ENCODE peak calls at places on chromosomes 12 and 14, in ten cellular contexts. One of them, this sample, is unnamed.

GRCh38 chr14:68449565-68450295 is 343.1 kb downstream of the ZFP36L1 start:
- DNase-seq in ascending aorta: no peak
- DNase-seq in ovary: no peak
- DNase-seq in WTC11: no peak
- DNase-seq in RWPE1: no peak
- DNase-seq in NB4: no peak
- DNase-seq in endothelial cell: no peak
- DNase-seq in glutamatergic neuron: peak; percentile 58
- DNase-seq in AG09309: no peak
- DNase-seq in cardiac fibroblast: no peak
- DNase-seq in this sample: no peak

GRCh38 chr12:40034712-40035111 is 71.2 kb downstream of the SLC2A13 start:
- DNase-seq in AG09309: no peak
- DNase-seq in ovary: no peak
- DNase-seq in NB4: no peak
- DNase-seq in endothelial cell: no peak
- DNase-seq in cardiac fibroblast: no peak
- DNase-seq in glutamatergic neuron: no peak
- DNase-seq in WTC11: no peak
- DNase-seq in RWPE1: no peak
- DNase-seq in ascending aorta: no peak
- DNase-seq in this sample: no peak

GRCh38 chr12:75666126-75666979 is 154.9 kb upstream of the KRR1 start:
- DNase-seq in NB4: no peak
- DNase-seq in ascending aorta: no peak
- DNase-seq in cardiac fibroblast: no peak
- DNase-seq in WTC11: no peak
- DNase-seq in RWPE1: no peak
- DNase-seq in ovary: no peak
- DNase-seq in AG09309: no peak
- DNase-seq in glutamatergic neuron: no peak
- DNase-seq in endothelial cell: no peak
- DNase-seq in this sample: no peak

GRCh38 chr12:122138181-122138580 is 35.8 kb downstream of the IL31 start:
- DNase-seq in AG09309: no peak
- DNase-seq in RWPE1: no peak
- DNase-seq in glutamatergic neuron: no peak
- DNase-seq in ovary: no peak
- DNase-seq in endothelial cell: no peak
- DNase-seq in WTC11: no peak
- DNase-seq in ascending aorta: no peak
- DNase-seq in cardiac fibroblast: no peak
- DNase-seq in NB4: no peak
- DNase-seq in this sample: no peak

GRCh38 chr12:79934309-79935020 is 432 bp downstream of the PPP1R12A start:
- DNase-seq in ascending aorta: peak; percentile 13
- DNase-seq in NB4: peak; percentile 83
- DNase-seq in cardiac fibroblast: peak; percentile 44
- DNase-seq in endothelial cell: peak; percentile 58
- DNase-seq in ovary: peak; percentile 47
- DNase-seq in AG09309: no peak
- DNase-seq in WTC11: peak; percentile 72
- DNase-seq in glutamatergic neuron: peak; percentile 62
- DNase-seq in RWPE1: peak; percentile 24
- DNase-seq in this sample: no peak

GRCh38 chr12:56158926-56159461 is 835 bp downstream of the MYL6 start:
- DNase-seq in ovary: peak; percentile 70
- DNase-seq in WTC11: peak; percentile 72
- DNase-seq in RWPE1: peak; percentile 71
- DNase-seq in ascending aorta: peak; percentile 63
- DNase-seq in endothelial cell: no peak
- DNase-seq in NB4: peak; percentile 77
- DNase-seq in AG09309: peak; percentile 25
- DNase-seq in cardiac fibroblast: peak; percentile 86
- DNase-seq in glutamatergic neuron: peak; percentile 55
- DNase-seq in this sample: no peak

GRCh38 chr14:104288272-104288671 is 149.9 kb downstream of the KIF26A start:
- DNase-seq in glutamatergic neuron: peak; percentile 6
- DNase-seq in cardiac fibroblast: no peak
- DNase-seq in RWPE1: no peak
- DNase-seq in endothelial cell: no peak
- DNase-seq in AG09309: no peak
- DNase-seq in ascending aorta: no peak
- DNase-seq in WTC11: peak; percentile 7
- DNase-seq in NB4: no peak
- DNase-seq in ovary: no peak
- DNase-seq in this sample: no peak

GRCh38 chr14:63938198-63939005 is 85.6 kb downstream of the SYNE2 start:
- DNase-seq in cardiac fibroblast: peak; percentile 43
- DNase-seq in AG09309: no peak
- DNase-seq in RWPE1: no peak
- DNase-seq in endothelial cell: no peak
- DNase-seq in glutamatergic neuron: no peak
- DNase-seq in WTC11: no peak
- DNase-seq in NB4: no peak
- DNase-seq in ascending aorta: no peak
- DNase-seq in ovary: peak; percentile 30
- DNase-seq in this sample: no peak

GRCh38 chr14:66696326-66696725 is 188.4 kb downstream of the GPHN start:
- DNase-seq in cardiac fibroblast: no peak
- DNase-seq in endothelial cell: no peak
- DNase-seq in RWPE1: no peak
- DNase-seq in glutamatergic neuron: no peak
- DNase-seq in NB4: no peak
- DNase-seq in AG09309: no peak
- DNase-seq in WTC11: no peak
- DNase-seq in ascending aorta: no peak
- DNase-seq in ovary: no peak
- DNase-seq in this sample: no peak

GRCh38 chr12:806116-806805 is 53.9 kb downstream of the WNK1 start:
- DNase-seq in RWPE1: no peak
- DNase-seq in WTC11: no peak
- DNase-seq in endothelial cell: no peak
- DNase-seq in NB4: no peak
- DNase-seq in cardiac fibroblast: peak; percentile 86
- DNase-seq in AG09309: peak; percentile 49
- DNase-seq in glutamatergic neuron: no peak
- DNase-seq in ascending aorta: no peak
- DNase-seq in ovary: no peak
- DNase-seq in this sample: no peak

GRCh38 chr12:87038098-87038497 is 781.9 kb upstream of the MGAT4C start:
- DNase-seq in glutamatergic neuron: no peak
- DNase-seq in endothelial cell: no peak
- DNase-seq in AG09309: no peak
- DNase-seq in WTC11: no peak
- DNase-seq in ascending aorta: no peak
- DNase-seq in cardiac fibroblast: no peak
- DNase-seq in ovary: no peak
- DNase-seq in RWPE1: no peak
- DNase-seq in NB4: no peak
- DNase-seq in this sample: no peak

GRCh38 chr14:26622611-26623010 is 24.8 kb upstream of the NOVA1 start:
- DNase-seq in cardiac fibroblast: no peak
- DNase-seq in ascending aorta: no peak
- DNase-seq in AG09309: no peak
- DNase-seq in WTC11: no peak
- DNase-seq in NB4: no peak
- DNase-seq in endothelial cell: no peak
- DNase-seq in RWPE1: no peak
- DNase-seq in ovary: no peak
- DNase-seq in glutamatergic neuron: no peak
- DNase-seq in this sample: no peak

GRCh38 chr14:77151245-77151644 is 9.7 kb upstream of the ZDHHC22 start:
- DNase-seq in cardiac fibroblast: peak; percentile 14
- DNase-seq in glutamatergic neuron: peak; percentile 65
- DNase-seq in AG09309: no peak
- DNase-seq in ovary: no peak
- DNase-seq in WTC11: peak; percentile 64
- DNase-seq in NB4: peak; percentile 28
- DNase-seq in RWPE1: peak; percentile 44
- DNase-seq in ascending aorta: no peak
- DNase-seq in endothelial cell: peak; percentile 66
- DNase-seq in this sample: no peak

GRCh38 chr14:77153802-77154201 is 12.2 kb upstream of the ZDHHC22 start:
- DNase-seq in glutamatergic neuron: no peak
- DNase-seq in RWPE1: no peak
- DNase-seq in cardiac fibroblast: no peak
- DNase-seq in NB4: no peak
- DNase-seq in ovary: no peak
- DNase-seq in WTC11: no peak
- DNase-seq in endothelial cell: no peak
- DNase-seq in AG09309: no peak
- DNase-seq in ascending aorta: no peak
- DNase-seq in this sample: no peak

GRCh38 chr14:77155083-77155482 is 13.5 kb upstream of the ZDHHC22 start:
- DNase-seq in cardiac fibroblast: no peak
- DNase-seq in WTC11: no peak
- DNase-seq in endothelial cell: no peak
- DNase-seq in ascending aorta: no peak
- DNase-seq in ovary: no peak
- DNase-seq in RWPE1: no peak
- DNase-seq in NB4: no peak
- DNase-seq in glutamatergic neuron: no peak
- DNase-seq in AG09309: no peak
- DNase-seq in this sample: no peak

GRCh38 chr14:77154421-77154820 is 12.8 kb upstream of the ZDHHC22 start:
- DNase-seq in RWPE1: no peak
- DNase-seq in endothelial cell: no peak
- DNase-seq in NB4: no peak
- DNase-seq in WTC11: no peak
- DNase-seq in ascending aorta: no peak
- DNase-seq in cardiac fibroblast: no peak
- DNase-seq in AG09309: no peak
- DNase-seq in ovary: no peak
- DNase-seq in glutamatergic neuron: no peak
- DNase-seq in this sample: no peak

GRCh38 chr14:77151918-77152588 is 10.5 kb upstream of the ZDHHC22 start:
- DNase-seq in ascending aorta: no peak
- DNase-seq in NB4: peak; percentile 54
- DNase-seq in glutamatergic neuron: no peak
- DNase-seq in endothelial cell: no peak
- DNase-seq in ovary: no peak
- DNase-seq in WTC11: no peak
- DNase-seq in cardiac fibroblast: peak; percentile 50
- DNase-seq in AG09309: no peak
- DNase-seq in RWPE1: peak; percentile 57
- DNase-seq in this sample: no peak
- TF ChIP-seq CTCF in ascending aorta: no peak
- TF ChIP-seq CTCF in NB4: no peak
- TF ChIP-seq CTCF in glutamatergic neuron: no peak
- TF ChIP-seq CTCF in endothelial cell: peak; percentile 17
- TF ChIP-seq CTCF in ovary: no peak
- TF ChIP-seq CTCF in WTC11: no peak
- TF ChIP-seq CTCF in cardiac fibroblast: peak; percentile 7
- TF ChIP-seq CTCF in AG09309: peak; percentile 10
- TF ChIP-seq CTCF in RWPE1: peak; percentile 8
- TF ChIP-seq CTCF in this sample: peak; percentile 44

DNA sequence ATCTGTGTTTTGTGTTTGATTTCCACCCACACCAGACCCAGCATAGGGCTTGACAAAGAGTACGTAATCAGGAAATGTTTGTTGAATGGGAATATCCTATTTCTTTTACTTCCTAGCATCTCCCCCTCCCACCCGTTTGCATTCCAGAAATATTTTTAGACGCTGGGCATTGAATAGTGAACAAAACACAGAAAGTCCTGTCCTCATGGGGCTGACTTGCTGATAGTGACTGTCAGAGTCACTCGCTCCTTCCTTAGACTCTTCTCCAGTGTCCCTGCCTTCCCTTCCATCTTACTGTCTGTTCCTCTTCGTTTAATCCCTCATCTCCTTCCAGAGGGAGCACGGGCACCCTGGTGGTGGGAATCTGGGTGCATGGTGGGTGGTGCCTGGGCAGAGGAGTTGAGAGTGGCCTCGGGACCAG is 53.6 kb downstream of the SLC25A47 start:
- DNase-seq in ascending aorta: no peak
- DNase-seq in RWPE1: peak; percentile 45
- DNase-seq in WTC11: no peak
- DNase-seq in glutamatergic neuron: no peak
- DNase-seq in cardiac fibroblast: peak; percentile 46
- DNase-seq in ovary: no peak
- DNase-seq in endothelial cell: peak; percentile 40
- DNase-seq in AG09309: no peak
- DNase-seq in NB4: peak; percentile 25
- DNase-seq in this sample: no peak
- TF ChIP-seq CTCF in ascending aorta: no peak
- TF ChIP-seq CTCF in RWPE1: no peak
- TF ChIP-seq CTCF in WTC11: no peak
- TF ChIP-seq CTCF in glutamatergic neuron: no peak
- TF ChIP-seq CTCF in cardiac fibroblast: peak; percentile 38
- TF ChIP-seq CTCF in ovary: no peak
- TF ChIP-seq CTCF in endothelial cell: no peak
- TF ChIP-seq CTCF in AG09309: peak; percentile 46
- TF ChIP-seq CTCF in NB4: no peak
- TF ChIP-seq CTCF in this sample: peak; percentile 33

DNA sequence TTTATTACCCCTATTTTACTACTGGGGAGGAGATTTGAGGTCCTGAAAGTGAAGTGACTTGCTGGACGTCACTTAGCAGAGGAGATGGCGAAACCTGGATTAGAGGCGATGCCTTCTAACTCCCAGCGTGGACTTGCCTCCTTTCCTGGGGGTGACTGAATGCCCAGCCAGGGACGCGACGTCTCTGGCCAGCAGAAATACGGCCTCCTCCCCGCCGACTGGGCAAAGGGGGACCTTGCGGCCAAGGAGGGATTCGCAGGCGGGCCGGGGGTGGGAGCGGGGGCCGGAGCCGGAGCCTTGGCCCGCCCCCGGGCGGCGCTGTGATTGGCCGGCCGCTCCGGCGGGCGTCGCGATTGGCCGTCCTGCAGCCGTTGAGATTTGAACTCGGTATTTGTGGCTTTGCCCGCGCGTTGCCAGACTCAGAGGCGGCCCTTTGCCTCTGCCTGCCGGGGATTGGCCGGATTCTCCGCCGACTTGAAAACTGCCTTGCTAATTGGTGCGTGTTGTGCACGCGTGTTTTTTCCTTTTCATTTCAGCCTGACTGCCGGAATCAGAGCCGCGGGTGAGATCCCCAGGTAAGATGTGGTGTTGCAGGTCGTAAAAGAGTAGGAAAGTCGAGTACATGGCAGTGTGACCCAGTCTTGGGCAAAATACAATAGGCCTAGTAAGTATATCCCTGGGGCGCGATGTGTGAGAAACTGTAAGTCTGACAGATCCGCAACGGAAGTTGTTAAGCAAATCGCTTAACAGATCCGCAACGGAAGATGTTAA is at the start of gene NCAPD2:
- DNase-seq in AG09309: peak; percentile 74
- DNase-seq in endothelial cell: peak; percentile 94
- DNase-seq in NB4: peak; percentile 97
- DNase-seq in ascending aorta: peak; percentile 89
- DNase-seq in WTC11: peak; percentile 93
- DNase-seq in cardiac fibroblast: peak; percentile 96
- DNase-seq in ovary: peak; percentile 87
- DNase-seq in RWPE1: peak; percentile 97
- DNase-seq in glutamatergic neuron: peak; percentile 94
- DNase-seq in this sample: peak; percentile 98
- TF ChIP-seq CTCF in AG09309: no peak
- TF ChIP-seq CTCF in endothelial cell: peak; percentile 33
- TF ChIP-seq CTCF in NB4: no peak
- TF ChIP-seq CTCF in ascending aorta: no peak
- TF ChIP-seq CTCF in WTC11: no peak
- TF ChIP-seq CTCF in cardiac fibroblast: peak; percentile 27
- TF ChIP-seq CTCF in ovary: peak; percentile 60
- TF ChIP-seq CTCF in RWPE1: no peak
- TF ChIP-seq CTCF in glutamatergic neuron: peak; percentile 42
- TF ChIP-seq CTCF in this sample: peak; percentile 28

GRCh38 chr14:101083564-101084435 is 180.3 kb upstream of the RTL1 start:
- DNase-seq in glutamatergic neuron: no peak
- DNase-seq in RWPE1: peak; percentile 21
- DNase-seq in endothelial cell: no peak
- DNase-seq in NB4: peak; percentile 28
- DNase-seq in WTC11: peak; percentile 77
- DNase-seq in cardiac fibroblast: no peak
- DNase-seq in ovary: no peak
- DNase-seq in AG09309: no peak
- DNase-seq in ascending aorta: no peak
- DNase-seq in this sample: peak; percentile 68
- TF ChIP-seq CTCF in glutamatergic neuron: no peak
- TF ChIP-seq CTCF in RWPE1: no peak
- TF ChIP-seq CTCF in endothelial cell: no peak
- TF ChIP-seq CTCF in NB4: peak; percentile 15
- TF ChIP-seq CTCF in WTC11: peak; percentile 46
- TF ChIP-seq CTCF in cardiac fibroblast: no peak
- TF ChIP-seq CTCF in ovary: no peak
- TF ChIP-seq CTCF in AG09309: peak; percentile 30
- TF ChIP-seq CTCF in ascending aorta: no peak
- TF ChIP-seq CTCF in this sample: no peak

This sample was measured in osteocyte.